ENCODE peak calls at places on chromosome 5, in ten cellular contexts. M, H, Q, B, P, W, V, J, L and X are unnamed samples.

GRCh38 chr5:137040641-137041340 is 458.3 kb downstream of the SPOCK1 start:
- DNase-seq in M (no peak), H (no peak), Q (no peak), B (no peak), P (no peak), W (no peak), V (no peak), J (no peak), L (no peak), X (no peak)

GRCh38 chr5:179900206-179900605 is 7.5 kb downstream of the TBC1D9B start:
- DNase-seq in M (no peak), H (no peak), Q (no peak), B (no peak), P (no peak), W (no peak), V (no peak), J (no peak), L (no peak), X (no peak)

GRCh38 chr5:82952326-82952725 is 124.9 kb downstream of the TMEM167A start:
- DNase-seq in M (no peak), H (no peak), Q (no peak), B (no peak), P (no peak), W (no peak), V (no peak), J (no peak), L (no peak), X (no peak)

GRCh38 chr5:30959238-30959637 is 234.2 kb upstream of the CDH6 start:
- DNase-seq in M (peak; percentile 12), H (no peak), Q (no peak), B (no peak), P (no peak), W (no peak), V (no peak), J (no peak), L (no peak), X (no peak)

GRCh38 chr5:161406880-161407279 is 139.6 kb downstream of the GABRB2 start:
- DNase-seq in M (no peak), H (no peak), Q (no peak), B (no peak), P (no peak), W (no peak), V (no peak), J (no peak), L (no peak), X (no peak)

GRCh38 chr5:168651654-168652053 is 72.5 kb upstream of the PANK3 start:
- DNase-seq in M (peak; percentile 89), H (no peak), Q (peak; percentile 38), B (no peak), P (no peak), W (no peak), V (no peak), J (no peak), L (peak; percentile 49), X (no peak)

GRCh38 chr5:41404757-41405156 is 105.6 kb downstream of the PLCXD3 start:
- DNase-seq in M (no peak), H (no peak), Q (peak; percentile 28), B (no peak), P (no peak), W (no peak), V (no peak), J (no peak), L (no peak), X (no peak)

GRCh38 chr5:126956991-126957390 is 73.4 kb downstream of the MARCHF3 start:
- DNase-seq in M (no peak), H (no peak), Q (no peak), B (no peak), P (no peak), W (no peak), V (no peak), J (no peak), L (no peak), X (no peak)

GRCh38 chr5:80181618-80182211 is 74.1 kb downstream of the SERINC5 start:
- DNase-seq in M (peak; percentile 58), H (no peak), Q (peak; percentile 63), B (no peak), P (peak; percentile 52), W (peak; percentile 90), V (no peak), J (no peak), L (no peak), X (no peak)

GRCh38 chr5:33801292-33801691 is 90.5 kb downstream of the ADAMTS12 start:
- DNase-seq in M (no peak), H (no peak), Q (no peak), B (no peak), P (no peak), W (no peak), V (no peak), J (no peak), L (no peak), X (no peak)

GRCh38 chr5:66661149-66661548 is 65.0 kb downstream of the MAST4 start:
- DNase-seq in M (no peak), H (no peak), Q (peak; percentile 67), B (no peak), P (no peak), W (peak; percentile 19), V (no peak), J (no peak), L (peak; percentile 6), X (no peak)

GRCh38 chr5:36724429-36725332 is 118.3 kb downstream of the SLC1A3 start:
- DNase-seq in M (no peak), H (no peak), Q (peak; percentile 45), B (no peak), P (no peak), W (peak; percentile 20), V (peak; percentile 60), J (no peak), L (no peak), X (peak; percentile 42)

GRCh38 chr5:93874080-93874479 is 132.7 kb upstream of the POU5F2 start:
- DNase-seq in M (peak; percentile 4), H (no peak), Q (no peak), B (no peak), P (no peak), W (no peak), V (peak; percentile 14), J (no peak), L (no peak), X (no peak)

GRCh38 chr5:163503106-163504090 is 2.0 kb upstream of the MAT2B start:
- DNase-seq in M (peak; percentile 76), H (no peak), Q (peak; percentile 70), B (peak; percentile 86), P (no peak), W (peak; percentile 66), V (peak; percentile 95), J (peak; percentile 40), L (peak; percentile 54), X (peak; percentile 38)

GRCh38 chr5:16578474-16578883 is 38.3 kb downstream of the RETREG1 start:
- DNase-seq in M (no peak), H (no peak), Q (no peak), B (no peak), P (no peak), W (no peak), V (no peak), J (no peak), L (no peak), X (no peak)

GRCh38 chr5:18380729-18381362 is 746.6 kb downstream of the TAF11L14 start:
- DNase-seq in M (no peak), H (no peak), Q (no peak), B (no peak), P (no peak), W (no peak), V (no peak), J (no peak), L (no peak), X (no peak)

GRCh38 chr5:111147502-111147901 is 55.4 kb downstream of the WDR36 start:
- DNase-seq in M (no peak), H (no peak), Q (no peak), B (no peak), P (no peak), W (no peak), V (no peak), J (no peak), L (no peak), X (no peak)

GRCh38 chr5:34703767-34704324 is 47.7 kb downstream of the RAI14 start:
- DNase-seq in M (no peak), H (no peak), Q (no peak), B (no peak), P (no peak), W (no peak), V (peak; percentile 82), J (no peak), L (no peak), X (no peak)

GRCh38 chr5:161446655-161447054 is 99.9 kb downstream of the GABRB2 start:
- DNase-seq in M (no peak), H (no peak), Q (peak; percentile 18), B (no peak), P (no peak), W (no peak), V (no peak), J (no peak), L (no peak), X (no peak)

GRCh38 chr5:149011084-149011483 is 51.8 kb downstream of the SH3TC2 start:
- DNase-seq in M (peak; percentile 83), H (no peak), Q (no peak), B (no peak), P (no peak), W (no peak), V (no peak), J (no peak), L (no peak), X (no peak)

GRCh38 chr5:152255411-152255810 is 149.7 kb downstream of the NMUR2 start:
- DNase-seq in M (no peak), H (no peak), Q (no peak), B (no peak), P (no peak), W (no peak), V (no peak), J (no peak), L (no peak), X (no peak)

GRCh38 chr5:130708744-130709143 is 456.3 kb downstream of the HINT1 start:
- DNase-seq in M (no peak), H (no peak), Q (no peak), B (no peak), P (no peak), W (no peak), V (no peak), J (no peak), L (no peak), X (no peak)

GRCh38 chr5:172299916-172300439 is 16.4 kb upstream of the UBTD2 start:
- DNase-seq in M (peak; percentile 63), H (no peak), Q (peak; percentile 38), B (no peak), P (no peak), W (no peak), V (no peak), J (no peak), L (no peak), X (no peak)

GRCh38 chr5:144276034-144276822 is 105.6 kb downstream of the KCTD16 start:
- DNase-seq in M (peak; percentile 4), H (no peak), Q (no peak), B (no peak), P (no peak), W (no peak), V (no peak), J (no peak), L (no peak), X (no peak)

GRCh38 chr5:1788200-1788599 is 11.4 kb downstream of the MRPL36 start:
- DNase-seq in M (no peak), H (no peak), Q (no peak), B (no peak), P (no peak), W (no peak), V (no peak), J (no peak), L (no peak), X (no peak)

GRCh38 chr5:28110756-28111155 is 1072.4 kb upstream of the CDH9 start:
- DNase-seq in M (no peak), H (no peak), Q (peak; percentile 71), B (no peak), P (no peak), W (no peak), V (no peak), J (no peak), L (no peak), X (no peak)